ENCODE peak calls at places on chromosomes 3 and 15, in ten cellular contexts. X, V, P, Y, J, A, C, T, U and E are unnamed samples.

GRCh38 chr15:41714291-41714690 is 54.1 kb downstream of the MGA start:
- DNase-seq in A (no peak), P (no peak), U (no peak), T (no peak), J (no peak), Y (no peak), X (no peak), C (no peak), V (no peak), E (no peak)

GRCh38 chr15:34606545-34606944 is 23.1 kb upstream of the GOLGA8B start:
- DNase-seq in P (no peak), X (no peak), C (no peak), V (no peak), J (no peak), Y (no peak), A (no peak), T (peak), U (no peak), E (no peak)

GRCh38 chr15:78216276-78217229 is 17.8 kb downstream of the ACSBG1 start:
- DNase-seq in C (no peak), P (no peak), U (peak), A (no peak), J (peak), X (peak), T (peak), Y (peak), V (peak), E (peak)

GRCh38 chr15:101087172-101087769 is 164.6 kb downstream of the CHSY1 start:
- DNase-seq in C (no peak), V (no peak), J (no peak), T (no peak), X (no peak), Y (no peak), P (no peak), U (no peak), A (no peak), E (no peak)

GRCh38 chr3:28386049-28386448 is 37.4 kb upstream of the AZI2 start:
- DNase-seq in Y (no peak), A (no peak), P (no peak), T (no peak), J (no peak), U (no peak), X (no peak), C (no peak), V (no peak), E (no peak)

GRCh38 chr15:35288580-35288979 is 203.5 kb upstream of the NANOGP8 start:
- DNase-seq in P (no peak), T (no peak), V (no peak), J (no peak), C (no peak), Y (no peak), X (no peak), A (no peak), U (no peak), E (no peak)

GRCh38 chr15:90789496-90789895 is 72.3 kb downstream of the BLM start:
- DNase-seq in X (no peak), T (no peak), U (no peak), C (no peak), A (no peak), V (no peak), P (no peak), J (peak), Y (no peak), E (no peak)

GRCh38 chr15:91348812-91349500 is 248.9 kb downstream of the SV2B start:
- DNase-seq in X (peak), U (no peak), T (peak), J (no peak), C (no peak), A (no peak), Y (no peak), V (no peak), P (no peak), E (no peak)

GRCh38 chr3:32399030-32399620 is 7.5 kb downstream of the CMTM7 start:
- DNase-seq in U (peak), X (peak), J (peak), A (no peak), P (peak), V (no peak), T (peak), C (peak), Y (peak), E (peak)

GRCh38 chr3:109228391-109229080 is 87.8 kb downstream of the DPPA2 start:
- DNase-seq in U (no peak), Y (no peak), P (no peak), C (no peak), X (peak), A (no peak), V (no peak), T (no peak), J (no peak), E (no peak)

GRCh38 chr3:171831936-171832335 is 11.2 kb upstream of the TMEM212 start:
- DNase-seq in V (no peak), X (peak), P (no peak), T (peak), Y (no peak), J (no peak), C (no peak), U (no peak), A (no peak), E (no peak)

GRCh38 chr3:8492744-8493511 is 8.7 kb upstream of the LMCD1 start:
- DNase-seq in X (peak), V (no peak), T (peak), Y (no peak), U (peak), J (no peak), A (no peak), P (no peak), C (no peak), E (peak)

GRCh38 chr3:130849111-130849552 is 44.8 kb upstream of the ATP2C1 start:
- DNase-seq in P (no peak), Y (no peak), X (peak), J (no peak), U (no peak), V (no peak), C (no peak), A (peak), T (no peak), E (peak)

GRCh38 chr15:74542192-74543042 is 1.4 kb downstream of the ARID3B start:
- DNase-seq in T (no peak), A (no peak), U (no peak), V (no peak), Y (no peak), C (no peak), X (no peak), P (no peak), J (no peak), E (no peak)

GRCh38 chr3:132405188-132405587 is 12.1 kb upstream of the DNAJC13 start:
- DNase-seq in P (no peak), V (no peak), T (peak), Y (no peak), X (no peak), C (no peak), J (peak), A (no peak), U (no peak), E (no peak)

GRCh38 chr15:87576486-87577176 is 679.9 kb downstream of the NTRK3 start:
- DNase-seq in X (no peak), T (no peak), V (no peak), P (no peak), C (no peak), J (no peak), U (no peak), Y (no peak), A (no peak), E (no peak)

GRCh38 chr3:14548321-14548729 is 8.2 kb upstream of the GRIP2 start:
- DNase-seq in P (no peak), Y (peak), T (peak), U (peak), J (peak), V (peak), A (no peak), C (peak), X (peak), E (peak)

GRCh38 chr3:177928156-177928555 is 608.1 kb upstream of the KCNMB2 start:
- DNase-seq in A (no peak), X (peak), C (no peak), V (peak), T (peak), P (no peak), J (no peak), U (no peak), Y (no peak), E (peak)